ENCODE peak calls at places on chromosomes 13 and 19, in four cellular contexts. One of them, this sample, is unnamed.

GRCh38 chr19:19741184-19741583 is 8.3 kb upstream of the ZNF14 start:
- DNase-seq in A549: no peak
- DNase-seq in sigmoid colon: no peak
- DNase-seq in tibial nerve: no peak
- DNase-seq in this sample: no peak

GRCh38 chr13:112875627-112876026 is 93.4 kb upstream of the MCF2L start:
- DNase-seq in A549: no peak
- DNase-seq in sigmoid colon: peak; percentile 37
- DNase-seq in tibial nerve: no peak
- DNase-seq in this sample: no peak

GRCh38 chr19:3146677-3147100 is 10.9 kb downstream of the GNA15 start:
- DNase-seq in A549: no peak
- DNase-seq in sigmoid colon: no peak
- DNase-seq in tibial nerve: no peak
- DNase-seq in this sample: no peak

GRCh38 chr13:34207872-34208271 is 389.9 kb downstream of the RFC3 start:
- DNase-seq in A549: peak; percentile 17
- DNase-seq in sigmoid colon: no peak
- DNase-seq in tibial nerve: no peak
- DNase-seq in this sample: no peak

GRCh38 chr19:19276386-19276785 is 3.3 kb upstream of the TM6SF2 start:
- DNase-seq in A549: no peak
- DNase-seq in sigmoid colon: no peak
- DNase-seq in tibial nerve: no peak
- DNase-seq in this sample: no peak

GRCh38 chr13:77898097-77898496 is 20.5 kb downstream of the EDNRB start:
- DNase-seq in A549: no peak
- DNase-seq in sigmoid colon: no peak
- DNase-seq in tibial nerve: no peak
- DNase-seq in this sample: no peak

GRCh38 chr19:41939861-41940442 is 11.7 kb upstream of the ERFL start:
- DNase-seq in A549: no peak
- DNase-seq in sigmoid colon: no peak
- DNase-seq in tibial nerve: no peak
- DNase-seq in this sample: no peak

GRCh38 chr13:20351279-20352022 is 119.3 kb upstream of the GJB6 start:
- DNase-seq in A549: no peak
- DNase-seq in sigmoid colon: no peak
- DNase-seq in tibial nerve: no peak
- DNase-seq in this sample: no peak

GRCh38 chr13:114315074-114315785 is 927 bp downstream of the CHAMP1 start:
- DNase-seq in A549: no peak
- DNase-seq in sigmoid colon: no peak
- DNase-seq in tibial nerve: no peak
- DNase-seq in this sample: no peak

GRCh38 chr19:33634361-33635091 is 12.8 kb downstream of the CHST8 start:
- DNase-seq in A549: no peak
- DNase-seq in sigmoid colon: peak; percentile 46
- DNase-seq in tibial nerve: no peak
- DNase-seq in this sample: no peak

GRCh38 chr19:16589917-16590316 is 17.7 kb upstream of the SLC35E1 start:
- DNase-seq in A549: no peak
- DNase-seq in sigmoid colon: no peak
- DNase-seq in tibial nerve: no peak
- DNase-seq in this sample: no peak

GRCh38 chr13:42574011-42574410 is at the start of gene TNFSF11:
- DNase-seq in A549: no peak
- DNase-seq in sigmoid colon: no peak
- DNase-seq in tibial nerve: no peak
- DNase-seq in this sample: no peak

GRCh38 chr13:60351326-60351725 is 45.7 kb upstream of the TDRD3 start:
- DNase-seq in A549: no peak
- DNase-seq in sigmoid colon: no peak
- DNase-seq in tibial nerve: peak; percentile 12
- DNase-seq in this sample: no peak

GRCh38 chr13:71661921-71662320 is 205.1 kb downstream of the DACH1 start:
- DNase-seq in A549: no peak
- DNase-seq in sigmoid colon: no peak
- DNase-seq in tibial nerve: no peak
- DNase-seq in this sample: no peak

GRCh38 chr19:46927106-46927505 is 66.3 kb downstream of the ARHGAP35 start:
- DNase-seq in A549: no peak
- DNase-seq in sigmoid colon: no peak
- DNase-seq in tibial nerve: no peak
- DNase-seq in this sample: no peak

GRCh38 chr19:55321466-55321865 is 3.7 kb downstream of the TMEM150B start:
- DNase-seq in A549: no peak
- DNase-seq in sigmoid colon: no peak
- DNase-seq in tibial nerve: no peak
- DNase-seq in this sample: no peak

GRCh38 chr19:48926909-48927308 is 6.6 kb upstream of the DHDH start:
- DNase-seq in A549: peak; percentile 87
- DNase-seq in sigmoid colon: peak; percentile 82
- DNase-seq in tibial nerve: peak; percentile 50
- DNase-seq in this sample: no peak

GRCh38 chr13:101452519-101453485 is at the start of gene ITGBL1:
- DNase-seq in A549: no peak
- DNase-seq in sigmoid colon: no peak
- DNase-seq in tibial nerve: no peak
- DNase-seq in this sample: no peak
- H3K27ac ChIP-seq in A549: peak within 1 kb of the TSS; percentile 89
- H3K27ac ChIP-seq in sigmoid colon: no peak within 1 kb of the TSS
- H3K27ac ChIP-seq in tibial nerve: peak within 1 kb of the TSS; percentile 78
- H3K27ac ChIP-seq in this sample: no peak within 1 kb of the TSS

GRCh38 chr19:35458821-35459391 is 10.8 kb downstream of the FFAR2 start:
- DNase-seq in A549: peak; percentile 52
- DNase-seq in sigmoid colon: no peak
- DNase-seq in tibial nerve: no peak
- DNase-seq in this sample: no peak
- TF ChIP-seq EP300 in A549: no peak
- TF ChIP-seq EP300 in sigmoid colon: no peak
- TF ChIP-seq EP300 in tibial nerve: no peak
- TF ChIP-seq EP300 in this sample: no peak

GRCh38 chr19:51122112-51122981 is 2.4 kb upstream of the SIGLEC9 start:
- DNase-seq in A549: no peak
- DNase-seq in sigmoid colon: peak; percentile 36
- DNase-seq in tibial nerve: no peak
- DNase-seq in this sample: no peak
- H3K4me1 ChIP-seq in A549: no peaks in the 10 kb centered on the region
- H3K4me1 ChIP-seq in sigmoid colon: no peaks in the 10 kb centered on the region
- H3K4me1 ChIP-seq in tibial nerve: no peaks in the 10 kb centered on the region
- H3K4me1 ChIP-seq in this sample: peaks cover 19% of the 10 kb centered on the region

GRCh38 chr13:55000043-55000442 is 1971.4 kb downstream of the OLFM4 start:
- DNase-seq in A549: no peak
- DNase-seq in sigmoid colon: no peak
- DNase-seq in tibial nerve: no peak
- DNase-seq in this sample: no peak
- H3K27ac ChIP-seq in A549: no peak overlapping the region
- H3K27ac ChIP-seq in sigmoid colon: no peak overlapping the region
- H3K27ac ChIP-seq in tibial nerve: no peak overlapping the region
- H3K27ac ChIP-seq in this sample: no peak overlapping the region

DNA sequence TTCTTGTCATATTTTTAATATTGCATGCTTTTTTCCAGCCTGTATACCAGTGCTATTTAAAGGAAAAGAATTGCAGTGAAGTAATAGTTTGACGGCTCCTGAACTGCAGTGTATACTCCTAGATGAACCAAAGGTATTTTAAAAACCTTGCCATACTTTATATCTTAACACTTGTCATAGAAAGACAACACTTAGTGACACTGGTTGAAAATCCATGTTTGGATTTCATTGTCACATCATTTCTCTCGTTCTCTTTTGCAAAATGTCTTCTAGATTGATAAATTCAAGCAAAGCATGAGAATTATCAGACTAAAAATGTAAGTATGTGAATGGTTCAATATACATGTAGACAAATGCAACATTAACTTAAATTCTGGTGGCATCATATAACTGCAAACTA is 1293.9 kb downstream of the PCDH9 start:
- DNase-seq in A549: no peak
- DNase-seq in sigmoid colon: no peak
- DNase-seq in tibial nerve: no peak
- DNase-seq in this sample: no peak
- TF ChIP-seq EP300 in A549: no peak
- TF ChIP-seq EP300 in sigmoid colon: no peak
- TF ChIP-seq EP300 in tibial nerve: no peak
- TF ChIP-seq EP300 in this sample: no peak

GRCh38 chr19:4694211-4694987 is 24.3 kb upstream of the MYDGF start:
- DNase-seq in A549: peak; percentile 89
- DNase-seq in sigmoid colon: peak; percentile 88
- DNase-seq in tibial nerve: no peak
- DNase-seq in this sample: no peak

GRCh38 chr19:4693471-4694121 is 23.5 kb upstream of the MYDGF start:
- DNase-seq in A549: no peak
- DNase-seq in sigmoid colon: no peak
- DNase-seq in tibial nerve: no peak
- DNase-seq in this sample: no peak

GRCh38 chr19:4697304-4697703 is 26.3 kb downstream of the DPP9 start:
- DNase-seq in A549: no peak
- DNase-seq in sigmoid colon: no peak
- DNase-seq in tibial nerve: no peak
- DNase-seq in this sample: no peak

GRCh38 chr19:4693078-4693350 is 22.9 kb upstream of the MYDGF start:
- DNase-seq in A549: no peak
- DNase-seq in sigmoid colon: no peak
- DNase-seq in tibial nerve: no peak
- DNase-seq in this sample: no peak

DNA sequence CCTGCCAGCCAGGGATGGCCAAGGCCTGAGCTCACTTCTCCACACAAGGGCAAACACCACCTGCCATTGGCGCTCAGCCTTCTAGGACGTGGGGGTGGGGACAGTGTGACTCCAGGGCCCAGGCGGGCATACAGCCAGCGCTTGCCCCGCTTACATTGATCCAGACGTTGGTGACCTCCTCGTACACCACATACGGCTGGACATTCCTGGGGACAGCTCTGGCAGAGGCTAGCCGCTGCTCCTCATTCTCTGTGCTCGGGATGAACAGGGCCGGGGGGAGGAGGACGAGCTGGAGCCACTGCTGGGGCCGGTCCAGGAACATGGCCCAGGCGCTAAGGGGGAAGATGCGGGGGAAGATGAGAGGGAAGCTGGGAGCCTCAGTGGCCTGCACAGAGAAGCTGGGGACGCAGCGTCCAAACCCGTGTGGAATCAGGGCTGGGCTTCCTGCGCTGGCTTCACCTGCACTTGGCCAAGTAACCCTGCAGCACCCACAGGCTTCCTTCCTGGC is 25.1 kb upstream of the MYDGF start:
- DNase-seq in A549: no peak
- DNase-seq in sigmoid colon: no peak
- DNase-seq in tibial nerve: no peak
- DNase-seq in this sample: no peak
- H3K4me1 ChIP-seq in A549: peaks cover 33% of the 10 kb centered on the region
- H3K4me1 ChIP-seq in sigmoid colon: no peaks in the 10 kb centered on the region
- H3K4me1 ChIP-seq in tibial nerve: no peaks in the 10 kb centered on the region
- H3K4me1 ChIP-seq in this sample: no peaks in the 10 kb centered on the region

DNA sequence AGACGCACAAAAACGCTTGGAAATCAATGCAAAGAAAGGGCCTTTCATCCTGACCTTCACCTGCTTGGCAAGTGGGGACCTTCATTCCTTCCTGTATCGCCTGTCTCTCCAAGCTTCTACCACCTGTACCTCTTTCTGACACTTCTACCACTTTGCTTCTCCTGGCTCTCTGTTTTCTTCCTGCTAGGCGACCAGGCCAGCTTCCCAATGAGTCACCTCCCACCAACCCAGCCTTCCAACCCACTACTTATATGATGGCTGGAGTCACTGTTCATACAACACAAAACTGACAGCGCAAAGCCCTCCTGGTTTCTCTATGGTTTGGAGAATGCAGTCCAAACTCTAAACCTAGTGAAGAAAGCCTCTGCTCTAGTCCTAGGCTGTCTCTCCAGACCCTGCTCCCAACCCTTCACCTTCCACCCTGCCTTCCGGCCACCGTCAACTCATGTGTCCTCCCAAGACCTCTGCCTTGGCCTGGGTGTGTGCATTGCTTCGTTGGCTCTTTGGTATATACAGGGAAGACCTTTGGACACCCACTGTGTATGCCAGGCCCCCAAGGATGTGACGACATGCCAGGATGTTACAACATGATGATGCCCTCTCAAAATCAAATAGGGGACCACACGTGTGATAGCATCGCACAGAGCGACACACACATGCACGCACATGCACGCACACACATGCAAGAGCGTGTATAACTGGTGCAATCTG is 148.5 kb downstream of the STK24 start:
- DNase-seq in A549: no peak
- DNase-seq in sigmoid colon: no peak
- DNase-seq in tibial nerve: no peak
- DNase-seq in this sample: no peak
- H3K27ac ChIP-seq in A549: no peak overlapping the region
- H3K27ac ChIP-seq in sigmoid colon: no peak overlapping the region
- H3K27ac ChIP-seq in tibial nerve: no peak overlapping the region
- H3K27ac ChIP-seq in this sample: no peak overlapping the region

GRCh38 chr13:110475550-110476219 is 85.8 kb downstream of the RAB20 start:
- DNase-seq in A549: no peak
- DNase-seq in sigmoid colon: no peak
- DNase-seq in tibial nerve: no peak
- DNase-seq in this sample: no peak

GRCh38 chr13:110474713-110475112 is 86.8 kb downstream of the RAB20 start:
- DNase-seq in A549: no peak
- DNase-seq in sigmoid colon: no peak
- DNase-seq in tibial nerve: no peak
- DNase-seq in this sample: no peak

GRCh38 chr13:110472904-110473563 is 88.5 kb downstream of the RAB20 start:
- DNase-seq in A549: no peak
- DNase-seq in sigmoid colon: no peak
- DNase-seq in tibial nerve: no peak
- DNase-seq in this sample: no peak

GRCh38 chr13:110476220-110476617 is 85.3 kb downstream of the RAB20 start:
- DNase-seq in A549: no peak
- DNase-seq in sigmoid colon: no peak
- DNase-seq in tibial nerve: no peak
- DNase-seq in this sample: no peak

GRCh38 chr13:110475117-110475516 is 86.4 kb downstream of the RAB20 start:
- DNase-seq in A549: no peak
- DNase-seq in sigmoid colon: no peak
- DNase-seq in tibial nerve: no peak
- DNase-seq in this sample: no peak
- TF ChIP-seq EP300 in A549: no peak
- TF ChIP-seq EP300 in sigmoid colon: no peak
- TF ChIP-seq EP300 in tibial nerve: no peak
- TF ChIP-seq EP300 in this sample: no peak

GRCh38 chr13:98504371-98504963 is 72.4 kb downstream of the STK24 start:
- DNase-seq in A549: no peak
- DNase-seq in sigmoid colon: no peak
- DNase-seq in tibial nerve: no peak
- DNase-seq in this sample: no peak

GRCh38 chr13:98508280-98509074 is 68.4 kb downstream of the STK24 start:
- DNase-seq in A549: peak; percentile 48
- DNase-seq in sigmoid colon: no peak
- DNase-seq in tibial nerve: no peak
- DNase-seq in this sample: no peak

GRCh38 chr13:98507060-98507797 is 69.7 kb downstream of the STK24 start:
- DNase-seq in A549: peak; percentile 32
- DNase-seq in sigmoid colon: peak; percentile 83
- DNase-seq in tibial nerve: peak; percentile 60
- DNase-seq in this sample: peak; percentile 60

GRCh38 chr13:98504029-98504351 is 72.9 kb downstream of the STK24 start:
- DNase-seq in A549: no peak
- DNase-seq in sigmoid colon: no peak
- DNase-seq in tibial nerve: no peak
- DNase-seq in this sample: no peak

GRCh38 chr13:98506343-98507059 is 70.4 kb downstream of the STK24 start:
- DNase-seq in A549: no peak
- DNase-seq in sigmoid colon: no peak
- DNase-seq in tibial nerve: no peak
- DNase-seq in this sample: no peak
- H3K4me1 ChIP-seq in A549: peaks cover 46% of the 10 kb centered on the region
- H3K4me1 ChIP-seq in sigmoid colon: peaks cover 84% of the 10 kb centered on the region
- H3K4me1 ChIP-seq in tibial nerve: no peaks in the 10 kb centered on the region
- H3K4me1 ChIP-seq in this sample: peaks cover 34% of the 10 kb centered on the region

This sample was measured in ovary.